ENCODE peak calls at places on chromosomes 1 and 21, in seven cellular contexts. Y is HS-5; N is mesendoderm; X is activated CD4-positive, CD25-positive, alpha-beta regulatory T cell treated with anti-CD3 and anti-CD28 coated beads, Interleukin-2, amount 50 U/mL, for 72 hours; U is T follicular helper cell; L is left lung; G is esophagus muscularis mucosa. E is an unnamed sample.

GRCh38 chr1:108053291-108054023 is 88.5 kb upstream of the VAV3 start:
- DNase-seq in Y (no peak), N (no peak), X (no peak), U (no peak), L (no peak), G (no peak), E (no peak)

GRCh38 chr1:194618101-194618500 is 1431.7 kb upstream of the B3GALT2 start:
- DNase-seq in Y (no peak), N (no peak), X (no peak), U (no peak), L (no peak), G (no peak), E (no peak)

GRCh38 chr1:230427477-230427876 is 1.3 kb upstream of the PGBD5 start:
- DNase-seq in Y (no peak), N (no peak), X (no peak), U (no peak), L (no peak), G (peak), E (no peak)

GRCh38 chr1:222028694-222029093 is 286.8 kb upstream of the DUSP10 start:
- DNase-seq in Y (no peak), N (no peak), X (no peak), U (no peak), L (no peak), G (no peak), E (no peak)

GRCh38 chr1:116365857-116366256 is 7.2 kb upstream of the ATP1A1 start:
- DNase-seq in Y (no peak), N (no peak), X (no peak), U (no peak), L (no peak), G (no peak), E (no peak)

GRCh38 chr1:7334475-7335035 is 436.5 kb upstream of the VAMP3 start:
- DNase-seq in Y (no peak), N (peak), X (no peak), U (no peak), L (no peak), G (no peak), E (no peak)

GRCh38 chr21:45963225-45963555 is 18.4 kb upstream of the COL6A1 start:
- DNase-seq in Y (no peak), N (no peak), X (no peak), U (no peak), L (no peak), G (no peak), E (no peak)

GRCh38 chr1:184935919-184936798 is 38.1 kb downstream of the NIBAN1 start:
- DNase-seq in Y (no peak), N (no peak), X (no peak), U (no peak), L (no peak), G (no peak), E (no peak)

GRCh38 chr21:37073417-37074194 is 552 bp downstream of the TTC3 start:
- DNase-seq in Y (no peak), N (no peak), X (peak), U (peak), L (peak), G (no peak), E (peak)

GRCh38 chr1:31811605-31812004 is 4.2 kb downstream of the SPOCD1 start:
- DNase-seq in Y (no peak), N (peak), X (no peak), U (no peak), L (no peak), G (no peak), E (no peak)

GRCh38 chr1:115426271-115426771 is 88.3 kb upstream of the NGF start:
- DNase-seq in Y (peak), N (peak), X (no peak), U (no peak), L (peak), G (no peak), E (no peak)

GRCh38 chr1:161427733-161428516 is 60.2 kb upstream of the CFAP126 start:
- DNase-seq in Y (peak), N (peak), X (peak), U (no peak), L (no peak), G (no peak), E (no peak)

GRCh38 chr1:199490804-199491527 is 536.5 kb upstream of the NR5A2 start:
- DNase-seq in Y (peak), N (peak), X (no peak), U (no peak), L (no peak), G (no peak), E (no peak)

GRCh38 chr1:201850053-201850397 is 21.1 kb downstream of the IPO9 start:
- DNase-seq in Y (peak), N (peak), X (no peak), U (no peak), L (peak), G (no peak), E (no peak)

GRCh38 chr1:184163674-184164470 is 112.3 kb downstream of the TSEN15 start:
- DNase-seq in Y (no peak), N (peak), X (no peak), U (no peak), L (no peak), G (peak), E (no peak)

GRCh38 chr1:10387611-10388386 is 11.1 kb upstream of the PGD start:
- DNase-seq in Y (peak), N (peak), X (no peak), U (no peak), L (peak), G (no peak), E (no peak)

GRCh38 chr1:176559474-176560390 is 96.8 kb downstream of the PAPPA2 start:
- DNase-seq in Y (peak), N (peak), X (no peak), U (no peak), L (no peak), G (no peak), E (no peak)

GRCh38 chr21:29394051-29394450 is 95.3 kb downstream of the BACH1 start:
- DNase-seq in Y (no peak), N (no peak), X (no peak), U (no peak), L (no peak), G (no peak), E (no peak)

GRCh38 chr21:45409466-45410150 is 4.6 kb downstream of the COL18A1 start:
- DNase-seq in Y (no peak), N (no peak), X (no peak), U (no peak), L (no peak), G (no peak), E (no peak)

GRCh38 chr1:2525896-2526823 is at the start of gene PANK4:
- DNase-seq in Y (peak), N (peak), X (peak), U (peak), L (peak), G (peak), E (peak)

GRCh38 chr21:41933259-41934079 is 20.3 kb downstream of the C2CD2 start:
- DNase-seq in Y (no peak), N (no peak), X (no peak), U (no peak), L (peak), G (no peak), E (no peak)

GRCh38 chr1:227002531-227003049 is 62.5 kb downstream of the COQ8A start:
- DNase-seq in Y (no peak), N (no peak), X (no peak), U (no peak), L (no peak), G (no peak), E (no peak)

GRCh38 chr1:217718873-217719272 is 87.7 kb downstream of the SPATA17 start:
- DNase-seq in Y (no peak), N (peak), X (no peak), U (no peak), L (no peak), G (no peak), E (no peak)

GRCh38 chr1:153697873-153698647 is 19.6 kb downstream of the NPR1 start:
- DNase-seq in Y (no peak), N (peak), X (no peak), U (no peak), L (peak), G (peak), E (no peak)

GRCh38 chr21:44050276-44050675 is 38.2 kb downstream of the TRAPPC10 start:
- DNase-seq in Y (no peak), N (no peak), X (no peak), U (no peak), L (peak), G (no peak), E (no peak)

GRCh38 chr1:26409191-26409751 is 1.3 kb upstream of the LIN28A start:
- DNase-seq in Y (no peak), N (peak), X (no peak), U (no peak), L (no peak), G (no peak), E (no peak)

GRCh38 chr1:247857986-247858356 is 984 bp downstream of the TRIM58 start:
- DNase-seq in Y (no peak), N (no peak), X (no peak), U (no peak), L (no peak), G (no peak), E (no peak)

GRCh38 chr1:234589064-234589765 is 20.8 kb downstream of the IRF2BP2 start:
- DNase-seq in Y (no peak), N (no peak), X (no peak), U (no peak), L (no peak), G (peak), E (no peak)

GRCh38 chr1:53766766-53767409 is 27.9 kb upstream of the GLIS1 start:
- DNase-seq in Y (no peak), N (no peak), X (no peak), U (no peak), L (no peak), G (no peak), E (no peak)

GRCh38 chr1:85258536-85259117 is 835 bp downstream of the C1orf52 start:
- DNase-seq in Y (no peak), N (peak), X (no peak), U (no peak), L (no peak), G (no peak), E (no peak)

GRCh38 chr1:36225298-36225899 is 1.2 kb downstream of the THRAP3 start:
- DNase-seq in Y (no peak), N (no peak), X (no peak), U (no peak), L (no peak), G (no peak), E (no peak)

GRCh38 chr1:16018749-16019515 is 1.1 kb upstream of the HSPB7 start:
- DNase-seq in Y (no peak), N (no peak), X (no peak), U (no peak), L (no peak), G (no peak), E (no peak)

GRCh38 chr1:98369463-98369862 is 292.1 kb upstream of the SNX7 start:
- DNase-seq in Y (no peak), N (no peak), X (no peak), U (no peak), L (no peak), G (no peak), E (no peak)

GRCh38 chr1:18447509-18448220 is 33.1 kb upstream of the KLHDC7A start:
- DNase-seq in Y (no peak), N (peak), X (no peak), U (no peak), L (no peak), G (no peak), E (no peak)

GRCh38 chr1:111441573-111442192 is 7.4 kb downstream of the WDR77 start:
- DNase-seq in Y (no peak), N (peak), X (peak), U (peak), L (no peak), G (peak), E (peak)

GRCh38 chr21:33136898-33137502 is 67.1 kb downstream of the OLIG1 start:
- DNase-seq in Y (no peak), N (no peak), X (no peak), U (no peak), L (no peak), G (no peak), E (no peak)

GRCh38 chr1:243977104-243977503 is 74.0 kb upstream of the ZBTB18 start:
- DNase-seq in Y (no peak), N (no peak), X (no peak), U (no peak), L (no peak), G (no peak), E (no peak)

GRCh38 chr1:213892471-213892870 is 95.3 kb upstream of the PROX1 start:
- DNase-seq in Y (no peak), N (no peak), X (no peak), U (no peak), L (no peak), G (no peak), E (no peak)

E was measured in stimulated activated CD8-positive, alpha-beta memory T cell treated with anti-CD3 and anti-CD28 coated beads, Interleukin-4, amount 100 ng/mL, for 1 hour.